ENCODE peak calls at places on chromosome 15, in nine cellular contexts. M is fibroblast of the conjunctiva; H is hepatic stellate cell; T is globus pallidus; P is effector CD4-positive, alpha-beta T cell; U is mammary epithelial cell; I is HEK293T; R is upper lobe of right lung; C is colonic mucosa. Q is an unnamed sample.

GRCh38 chr15:101275018-101275417 is 2.3 kb downstream of the SELENOS start:
- DNase-seq in M (no peak), H (no peak), T (no peak), P (no peak), U (no peak), I (no peak), R (no peak), C (no peak), Q (no peak)

GRCh38 chr15:63985221-63986184 is 60.8 kb downstream of the DAPK2 start:
- DNase-seq in M (no peak), H (no peak), T (no peak), P (no peak), U (no peak), I (no peak), R (peak; percentile 93), C (no peak), Q (no peak)

GRCh38 chr15:99181544-99181943 is 67.8 kb downstream of the TTC23 start:
- DNase-seq in M (no peak), H (no peak), T (peak; percentile 13), P (no peak), U (no peak), I (no peak), R (no peak), C (no peak), Q (no peak)

GRCh38 chr15:53072077-53072476 is 281.9 kb upstream of the ONECUT1 start:
- DNase-seq in M (no peak), H (peak; percentile 0), T (peak; percentile 1), P (no peak), U (peak; percentile 95), I (peak; percentile 28), R (peak; percentile 60), C (peak; percentile 56), Q (no peak)

GRCh38 chr15:30885814-30886213 is 17.9 kb upstream of the FAN1 start:
- DNase-seq in M (no peak), H (no peak), T (no peak), P (no peak), U (no peak), I (peak; percentile 7), R (no peak), C (no peak), Q (no peak)

GRCh38 chr15:57323806-57324589 is 52.3 kb upstream of the CGNL1 start:
- DNase-seq in M (no peak), H (peak; percentile 32), T (no peak), P (no peak), U (peak; percentile 51), I (peak; percentile 29), R (no peak), C (peak; percentile 88), Q (no peak)

GRCh38 chr15:50302581-50302980 is 37.1 kb upstream of the HDC start:
- DNase-seq in M (no peak), H (no peak), T (no peak), P (no peak), U (no peak), I (no peak), R (no peak), C (no peak), Q (no peak)

GRCh38 chr15:69289312-69290146 is 9.2 kb upstream of the PAQR5 start:
- DNase-seq in M (no peak), H (no peak), T (no peak), P (no peak), U (no peak), I (no peak), R (peak; percentile 19), C (peak; percentile 31), Q (no peak)

Q was measured in AG09309.